ENCODE peak calls at places on chromosomes 16 and 17, in seven cellular contexts. N, Q, P, I, A, L and D are unnamed samples.

GRCh38 chr16:49441366-49441780 is 67.8 kb downstream of the C16orf78 start:
- DNase-seq in N (no peak), P (no peak), A (peak), Q (no peak), L (peak), I (peak), D (peak)

GRCh38 chr17:79070266-79070880 is 4.3 kb upstream of the ENGASE start:
- DNase-seq in N (no peak), P (no peak), L (no peak), Q (no peak), A (no peak), I (no peak), D (no peak)

GRCh38 chr16:84065536-84066132 is 23.0 kb upstream of the SLC38A8 start:
- DNase-seq in Q (peak), P (peak), A (peak), N (no peak), I (no peak), L (no peak), D (peak)

GRCh38 chr16:79923431-79923830 is 322.9 kb upstream of the MAF start:
- DNase-seq in L (no peak), I (no peak), N (no peak), Q (no peak), A (no peak), P (no peak), D (no peak)

GRCh38 chr16:65658339-65659275 is 536.7 kb upstream of the CDH11 start:
- DNase-seq in Q (peak), P (peak), I (no peak), A (no peak), L (no peak), N (no peak), D (no peak)

GRCh38 chr16:56549744-56550385 is 15.0 kb upstream of the MT4 start:
- DNase-seq in I (no peak), A (no peak), P (no peak), L (no peak), N (no peak), Q (no peak), D (no peak)

GRCh38 chr17:38320482-38320881 is 23.3 kb downstream of the GPR179 start:
- DNase-seq in A (no peak), Q (no peak), I (no peak), P (no peak), L (no peak), N (no peak), D (no peak)

GRCh38 chr16:4350787-4351659 is at the start of gene PAM16:
- DNase-seq in L (peak), I (peak), A (peak), Q (no peak), N (peak), P (peak), D (peak)

GRCh38 chr17:41511130-41511529 is 5.7 kb upstream of the KRT13 start:
- DNase-seq in I (no peak), Q (no peak), A (peak), N (no peak), P (no peak), L (no peak), D (peak)

GRCh38 chr16:69382421-69382820 is 3.4 kb downstream of the TERF2 start:
- DNase-seq in P (no peak), Q (no peak), A (no peak), N (no peak), L (no peak), I (no peak), D (no peak)

GRCh38 chr17:42378597-42379594 is 9.3 kb downstream of the STAT3 start:
- DNase-seq in A (no peak), Q (no peak), L (no peak), I (peak), N (no peak), P (peak), D (no peak)

GRCh38 chr17:50604470-50604869 is 30.2 kb upstream of the ABCC3 start:
- DNase-seq in P (peak), A (peak), Q (no peak), N (peak), L (no peak), I (no peak), D (no peak)

GRCh38 chr17:79836952-79837887 is 2.0 kb downstream of the CBX4 start:
- DNase-seq in A (no peak), I (peak), Q (no peak), N (no peak), P (peak), L (no peak), D (peak)

GRCh38 chr17:79852748-79853147 is 13.5 kb upstream of the CBX4 start:
- DNase-seq in N (no peak), P (peak), Q (no peak), I (no peak), L (no peak), A (no peak), D (no peak)

GRCh38 chr17:73950515-73950914 is 253.0 kb upstream of the RPL38 start:
- DNase-seq in I (no peak), P (no peak), L (no peak), Q (no peak), A (peak), N (no peak), D (no peak)

GRCh38 chr17:57463103-57463885 is 207.0 kb downstream of the MSI2 start:
- DNase-seq in P (peak), A (no peak), N (no peak), L (peak), I (peak), Q (peak), D (no peak)

GRCh38 chr17:7263071-7263800 is 958 bp upstream of the CLDN7 start:
- DNase-seq in P (no peak), N (no peak), I (peak), L (no peak), Q (no peak), A (peak), D (peak)

GRCh38 chr17:31674305-31674704 is 184.7 kb downstream of the COPRS start:
- DNase-seq in A (no peak), P (peak), L (no peak), N (peak), Q (no peak), I (no peak), D (no peak)

GRCh38 chr16:14180431-14181059 is 109.4 kb downstream of the MRTFB start:
- DNase-seq in N (no peak), A (peak), Q (no peak), L (no peak), P (no peak), I (no peak), D (peak)

GRCh38 chr17:47280072-47280811 is 26.6 kb downstream of the ITGB3 start:
- DNase-seq in N (no peak), Q (no peak), I (no peak), L (no peak), P (peak), A (no peak), D (no peak)

GRCh38 chr17:33750943-33751701 is 458.0 kb upstream of the ASIC2 start:
- DNase-seq in A (peak), Q (peak), P (peak), L (peak), N (no peak), I (peak), D (peak)

GRCh38 chr17:32783602-32784001 is 93.3 kb downstream of the MYO1D start:
- DNase-seq in Q (peak), N (peak), L (no peak), A (peak), P (peak), I (peak), D (peak)

GRCh38 chr16:9680968-9681367 is 501.3 kb downstream of the GRIN2A start:
- DNase-seq in I (no peak), P (no peak), Q (no peak), A (no peak), L (no peak), N (no peak), D (no peak)

GRCh38 chr17:20797292-20797691 is 217.8 kb downstream of the CDRT15L2 start:
- DNase-seq in N (no peak), Q (no peak), L (no peak), A (no peak), P (no peak), I (no peak), D (no peak)

GRCh38 chr17:81722184-81723120 is 10.4 kb downstream of the SLC25A10 start:
- DNase-seq in Q (no peak), I (no peak), L (no peak), A (no peak), P (peak), N (no peak), D (no peak)

GRCh38 chr17:29151567-29151966 is 28.6 kb downstream of the MYO18A start:
- DNase-seq in A (no peak), I (no peak), Q (no peak), N (no peak), P (peak), L (no peak), D (peak)

GRCh38 chr17:18259621-18260331 is 686 bp upstream of the MIEF2 start:
- DNase-seq in L (no peak), Q (no peak), P (peak), A (no peak), N (no peak), I (no peak), D (peak)

GRCh38 chr16:79066621-79067020 is 533.9 kb downstream of the MAF start:
- DNase-seq in L (no peak), I (no peak), A (no peak), P (no peak), N (no peak), Q (no peak), D (peak)